ENCODE peak calls at places on chromosome X, in six cellular contexts. O, I, F, R, A and D are unnamed samples.

GRCh38 chrX:53452812-53453211 is 18.6 kb upstream of the HSD17B10 start:
- DNase-seq in O (no peak), I (no peak), F (no peak), R (no peak), A (no peak), D (no peak)

GRCh38 chrX:153449306-153450113 is 3.7 kb upstream of the TREX2 start:
- DNase-seq in O (no peak), I (no peak), F (no peak), R (no peak), A (no peak), D (no peak)

GRCh38 chrX:8579602-8580001 is 115.0 kb downstream of the VCX3B start:
- DNase-seq in O (no peak), I (no peak), F (no peak), R (no peak), A (no peak), D (no peak)

GRCh38 chrX:23644744-23645143 is 22.5 kb upstream of the PRDX4 start:
- DNase-seq in O (no peak), I (no peak), F (no peak), R (no peak), A (no peak), D (no peak)

GRCh38 chrX:17098516-17099247 is 152.2 kb downstream of the REPS2 start:
- DNase-seq in O (no peak), I (no peak), F (peak), R (no peak), A (no peak), D (no peak)

GRCh38 chrX:3271485-3272186 is 74.8 kb downstream of the MXRA5 start:
- DNase-seq in O (no peak), I (no peak), F (no peak), R (no peak), A (no peak), D (no peak)

GRCh38 chrX:24561121-24561520 is 86.0 kb downstream of the PCYT1B start:
- DNase-seq in O (peak), I (peak), F (no peak), R (no peak), A (no peak), D (peak)

GRCh38 chrX:6184900-6185515 is 43.7 kb downstream of the NLGN4X start:
- DNase-seq in O (no peak), I (no peak), F (no peak), R (no peak), A (no peak), D (no peak)

GRCh38 chrX:150831863-150832262 is 66.6 kb downstream of the CD99L2 start:
- DNase-seq in O (no peak), I (no peak), F (no peak), R (no peak), A (no peak), D (no peak)

GRCh38 chrX:141220342-141221008 is 21.8 kb downstream of the SPANXC start:
- DNase-seq in O (no peak), I (no peak), F (no peak), R (no peak), A (no peak), D (no peak)

GRCh38 chrX:120308558-120308957 is 2.7 kb downstream of the TMEM255A start:
- DNase-seq in O (no peak), I (no peak), F (no peak), R (no peak), A (peak), D (no peak)

GRCh38 chrX:316351-317325 is 2.0 kb downstream of the GTPBP6 start:
- DNase-seq in O (no peak), I (no peak), F (no peak), R (no peak), A (no peak), D (no peak)

GRCh38 chrX:104013606-104014005 is at the start of gene H2BW1:
- DNase-seq in O (peak), I (no peak), F (no peak), R (no peak), A (no peak), D (no peak)

GRCh38 chrX:140157611-140158010 is 192.3 kb upstream of the CXorf66 start:
- DNase-seq in O (no peak), I (no peak), F (no peak), R (no peak), A (no peak), D (no peak)

GRCh38 chrX:110442631-110443030 is 84.0 kb downstream of the RTL9 start:
- DNase-seq in O (peak), I (no peak), F (no peak), R (peak), A (no peak), D (peak)

GRCh38 chrX:75623535-75623934 is 100.7 kb upstream of the ZDHHC15 start:
- DNase-seq in O (no peak), I (no peak), F (no peak), R (peak), A (no peak), D (no peak)

GRCh38 chrX:45992402-45993123 is 552.7 kb downstream of the ZNF674 start:
- DNase-seq in O (no peak), I (no peak), F (no peak), R (no peak), A (no peak), D (no peak)

GRCh38 chrX:96703816-96704215 is 19.2 kb downstream of the DIAPH2 start:
- DNase-seq in O (no peak), I (no peak), F (no peak), R (no peak), A (no peak), D (no peak)

GRCh38 chrX:112941209-112941788 is 100.7 kb upstream of the AMOT start:
- DNase-seq in O (no peak), I (no peak), F (peak), R (no peak), A (no peak), D (no peak)

GRCh38 chrX:1244164-1245076 is 24.2 kb upstream of the CSF2RA start:
- DNase-seq in O (no peak), I (no peak), F (no peak), R (no peak), A (peak), D (no peak)

GRCh38 chrX:11137543-11138139 is 26.5 kb downstream of the HCCS start:
- DNase-seq in O (no peak), I (no peak), F (no peak), R (peak), A (no peak), D (no peak)

GRCh38 chrX:101488796-101489195 is 3.5 kb downstream of the ARMCX4 start:
- DNase-seq in O (no peak), I (no peak), F (no peak), R (no peak), A (no peak), D (no peak)

GRCh38 chrX:97260679-97261078 is 377.0 kb downstream of the RPA4 start:
- DNase-seq in O (no peak), I (no peak), F (no peak), R (no peak), A (no peak), D (no peak)

GRCh38 chrX:123869488-123869887 is 9.6 kb downstream of the XIAP start:
- DNase-seq in O (no peak), I (no peak), F (no peak), R (no peak), A (no peak), D (no peak)
- TF ChIP-seq TAF1 in O (no peak), I (no peak), F (no peak), R (no peak), A (no peak), D (no peak)

DNA sequence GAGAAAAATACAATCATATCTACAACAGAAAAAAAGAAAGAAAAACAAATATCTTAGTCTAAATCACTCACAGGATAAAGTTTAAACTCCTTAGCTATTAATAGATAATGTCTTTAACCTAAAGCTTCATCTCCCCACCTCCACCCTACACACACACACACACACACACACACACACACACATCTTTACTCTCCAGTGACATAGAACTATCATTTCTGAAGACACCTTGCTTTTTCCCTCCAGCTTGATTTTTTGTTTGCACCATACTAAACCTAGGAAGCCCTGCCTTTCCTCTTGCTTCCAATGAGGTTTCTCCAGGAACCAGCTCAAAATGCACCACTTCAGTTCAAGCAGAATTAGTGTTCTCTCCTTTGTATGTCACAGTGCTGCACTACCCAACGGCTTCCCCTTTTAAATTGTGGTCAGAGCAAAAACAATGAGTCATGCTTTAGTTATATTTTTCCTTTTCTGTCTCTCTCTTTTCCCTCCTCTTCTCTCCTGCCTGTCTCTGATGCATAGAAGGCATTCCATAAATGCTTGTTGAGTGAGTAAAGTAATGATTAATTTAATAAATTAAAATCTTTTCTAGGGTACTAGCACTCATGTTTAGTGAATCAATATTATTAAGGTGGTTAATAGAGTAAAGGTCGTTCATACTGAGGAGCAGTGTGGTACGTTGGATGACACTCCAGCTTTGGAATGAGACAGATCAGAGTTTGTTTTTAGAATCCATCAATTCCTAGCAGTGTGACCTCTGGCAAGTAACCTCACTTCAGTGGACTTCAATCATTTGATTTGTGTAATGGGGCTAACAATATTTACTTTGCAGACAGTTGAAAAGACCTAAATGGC is 5.9 kb downstream of the RTL3 start:
- DNase-seq in O (no peak), I (no peak), F (no peak), R (peak), A (no peak), D (no peak)
- TF ChIP-seq POLR2A in O (no peak), I (no peak), F (no peak), R (no peak), A (no peak), D (no peak)

GRCh38 chrX:19121898-19122640 is at the start of gene ADGRG2:
- DNase-seq in O (no peak), I (no peak), F (no peak), R (no peak), A (peak), D (peak)
- TF ChIP-seq TAF1 in O (no peak), I (no peak), F (no peak), R (no peak), A (no peak), D (no peak)

GRCh38 chrX:41027388-41027787 is 57.9 kb upstream of the USP9X start:
- DNase-seq in O (no peak), I (no peak), F (no peak), R (no peak), A (no peak), D (no peak)

GRCh38 chrX:41024755-41025154 is 60.5 kb upstream of the USP9X start:
- DNase-seq in O (no peak), I (no peak), F (no peak), R (no peak), A (no peak), D (no peak)

GRCh38 chrX:41025926-41026325 is 59.3 kb upstream of the USP9X start:
- DNase-seq in O (no peak), I (no peak), F (no peak), R (no peak), A (no peak), D (no peak)

GRCh38 chrX:41029332-41029731 is 55.9 kb upstream of the USP9X start:
- DNase-seq in O (no peak), I (no peak), F (no peak), R (peak), A (no peak), D (no peak)

DNA sequence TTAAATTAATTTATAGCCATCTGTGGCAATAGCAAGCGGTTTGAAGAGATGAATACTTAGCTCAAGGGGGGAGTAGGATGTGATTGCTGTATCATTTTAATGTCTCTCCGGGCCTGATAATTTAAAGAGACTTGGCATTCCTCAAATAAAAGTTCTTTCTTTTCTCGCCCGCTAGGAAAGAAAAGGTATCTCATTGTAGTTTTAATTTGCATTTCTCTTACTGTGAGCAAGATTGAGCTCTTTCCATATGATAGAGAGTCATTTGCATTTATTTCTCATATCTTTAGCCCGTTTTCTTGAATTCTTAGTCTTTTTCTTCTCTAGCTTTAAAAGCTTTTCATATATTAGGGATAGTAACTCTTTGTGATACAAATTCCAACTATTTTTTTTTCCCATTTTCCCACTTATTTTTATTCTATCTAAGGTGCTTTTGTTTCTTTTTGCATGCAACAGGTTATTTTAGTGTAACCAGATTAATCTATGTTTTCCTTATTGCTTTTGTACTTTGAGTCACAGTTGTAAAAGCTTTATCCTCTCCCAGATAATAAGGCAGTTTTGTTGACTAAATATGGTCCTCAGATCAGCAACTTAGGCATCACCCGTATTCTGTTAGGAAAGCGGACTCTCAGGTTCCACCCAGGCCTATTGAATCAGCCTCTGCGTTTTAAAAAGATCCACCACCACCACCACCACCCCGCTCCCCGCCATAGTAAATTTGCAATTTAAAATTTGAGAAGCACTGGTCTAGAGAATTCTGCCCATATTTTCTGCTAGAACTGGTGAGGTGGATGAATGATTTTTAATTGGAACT is 58.7 kb upstream of the USP9X start:
- DNase-seq in O (no peak), I (no peak), F (no peak), R (no peak), A (no peak), D (no peak)
- TF ChIP-seq POLR2A in O (no peak), I (no peak), F (no peak), R (no peak), A (no peak), D (no peak)

DNA sequence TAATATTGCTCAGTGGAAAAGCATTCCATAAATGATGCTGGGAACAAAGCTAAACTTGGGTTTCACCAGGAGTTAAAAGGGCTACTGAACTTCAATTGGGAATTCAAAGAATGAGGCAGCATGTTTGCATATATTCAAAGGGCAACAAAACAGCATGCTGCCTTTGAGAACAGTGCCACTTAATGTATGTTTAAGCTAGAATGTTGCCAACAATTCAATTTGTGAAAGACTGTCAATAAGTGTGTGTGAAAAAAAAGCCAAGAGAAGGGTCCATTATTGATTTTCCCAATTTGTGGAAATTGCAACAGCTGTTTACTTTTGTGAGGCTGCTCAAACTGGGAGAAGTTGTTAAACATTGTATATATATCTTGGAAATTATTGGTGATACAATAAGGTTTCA is 701.9 kb upstream of the ACTRT1 start:
- DNase-seq in O (no peak), I (no peak), F (no peak), R (peak), A (no peak), D (no peak)
- TF ChIP-seq TAF1 in O (no peak), I (no peak), F (no peak), R (no peak), A (no peak), D (no peak)

GRCh38 chrX:143580266-143580665 is 55.6 kb downstream of the SLITRK4 start:
- DNase-seq in O (no peak), I (no peak), F (no peak), R (no peak), A (no peak), D (no peak)
- TF ChIP-seq POLR2A in O (no peak), I (no peak), F (no peak), R (no peak), A (no peak), D (no peak)

DNA sequence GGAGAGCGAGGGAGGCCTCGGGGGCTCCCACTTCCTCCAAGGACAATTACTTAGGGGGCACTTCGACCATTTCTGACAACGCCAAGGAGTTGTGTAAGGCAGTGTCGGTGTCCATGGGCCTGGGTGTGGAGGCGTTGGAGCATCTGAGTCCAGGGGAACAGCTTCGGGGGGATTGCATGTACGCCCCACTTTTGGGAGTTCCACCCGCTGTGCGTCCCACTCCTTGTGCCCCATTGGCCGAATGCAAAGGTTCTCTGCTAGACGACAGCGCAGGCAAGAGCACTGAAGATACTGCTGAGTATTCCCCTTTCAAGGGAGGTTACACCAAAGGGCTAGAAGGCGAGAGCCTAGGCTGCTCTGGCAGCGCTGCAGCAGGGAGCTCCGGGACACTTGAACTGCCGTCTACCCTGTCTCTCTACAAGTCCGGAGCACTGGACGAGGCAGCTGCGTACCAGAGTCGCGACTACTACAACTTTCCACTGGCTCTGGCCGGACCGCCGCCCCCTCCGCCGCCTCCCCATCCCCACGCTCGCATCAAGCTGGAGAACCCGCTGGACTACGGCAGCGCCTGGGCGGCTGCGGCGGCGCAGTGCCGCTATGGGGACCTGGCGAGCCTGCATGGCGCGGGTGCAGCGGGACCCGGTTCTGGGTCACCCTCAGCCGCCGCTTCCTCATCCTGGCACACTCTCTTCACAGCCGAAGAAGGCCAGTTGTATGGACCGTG is 2.1 kb downstream of the AR start:
- DNase-seq in O (no peak), I (no peak), F (no peak), R (no peak), A (peak), D (no peak)
- TF ChIP-seq TAF1 in O (no peak), I (no peak), F (no peak), R (no peak), A (no peak), D (no peak)

DNA sequence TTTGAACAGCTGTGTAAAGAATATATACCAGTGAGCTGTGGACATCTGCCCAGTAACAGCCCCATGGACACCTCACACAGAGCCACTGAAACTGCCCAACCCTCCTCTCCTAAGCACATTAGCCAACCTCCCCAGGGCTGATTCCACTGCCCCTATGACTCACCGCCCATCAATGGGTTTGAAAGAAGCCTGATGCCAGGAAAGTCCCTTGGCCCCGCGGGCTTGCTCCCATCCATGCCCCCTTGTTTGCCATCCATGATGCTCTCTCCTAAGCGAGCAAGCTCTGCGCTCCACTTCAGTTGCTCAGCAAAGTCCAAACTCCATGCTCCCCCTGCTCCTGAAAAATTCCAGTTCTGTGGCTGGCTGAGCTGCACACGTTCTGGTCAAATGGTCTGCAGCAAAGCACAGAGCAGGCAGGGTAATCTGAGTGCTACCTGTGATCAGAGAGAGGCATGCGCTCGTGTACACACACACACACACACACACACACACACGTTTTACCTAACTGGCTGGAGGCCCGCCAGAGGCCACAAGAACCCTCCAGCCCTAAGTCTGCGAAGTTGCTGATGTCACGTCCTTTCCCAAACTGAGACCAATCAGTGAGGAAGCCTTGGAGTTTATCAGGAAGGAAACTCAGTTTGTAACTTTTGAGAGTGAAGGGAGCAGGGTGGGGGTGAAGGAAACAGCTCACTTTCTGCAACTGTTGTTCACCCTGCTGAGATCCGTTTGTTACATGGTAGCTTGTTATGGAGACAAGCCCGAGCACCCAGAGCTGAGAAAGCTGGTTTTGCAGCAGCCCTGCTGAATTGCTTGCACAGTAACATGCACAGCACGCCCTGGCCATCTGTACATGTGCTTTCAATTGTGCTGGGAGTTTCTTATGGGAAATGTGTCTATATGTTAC is at the start of gene ASB9:
- DNase-seq in O (no peak), I (no peak), F (no peak), R (peak), A (peak), D (no peak)
- TF ChIP-seq POLR2A in O (no peak), I (no peak), F (no peak), R (peak), A (no peak), D (no peak)